ENCODE peak calls at places on chromosomes 2 and 18, in four cellular contexts. Y is endothelial cell of umbilical vein, X is HepG2, J is GM23248. I is an unnamed sample.

GRCh38 chr2:5849596-5849995 is 157.4 kb downstream of the SOX11 start:
- DNase-seq in J (no peak), Y (no peak), X (no peak), I (no peak)

GRCh38 chr2:181038796-181039195 is 58.4 kb downstream of the UBE2E3 start:
- DNase-seq in Y (no peak), J (peak; percentile 26), X (no peak), I (no peak)

GRCh38 chr2:7377861-7378569 is 460.8 kb downstream of the RNF144A start:
- DNase-seq in X (no peak), J (peak; percentile 3), Y (no peak), I (no peak)

GRCh38 chr2:102753563-102754159 is 8.2 kb upstream of the TMEM182 start:
- DNase-seq in X (peak; percentile 77), Y (peak; percentile 54), J (peak; percentile 55), I (peak; percentile 75)

GRCh38 chr18:63137999-63138448 is 181.5 kb downstream of the BCL2 start:
- DNase-seq in J (no peak), X (no peak), Y (peak; percentile 85), I (no peak)

GRCh38 chr2:218860950-218861381 is 1.4 kb downstream of the WNT6 start:
- DNase-seq in X (peak; percentile 78), Y (peak; percentile 22), J (no peak), I (peak; percentile 97)

GRCh38 chr2:234292205-234292954 is 204.5 kb downstream of the ARL4C start:
- DNase-seq in Y (peak; percentile 5), J (no peak), X (no peak), I (no peak)

GRCh38 chr2:199463708-199464613 is 6.2 kb upstream of the SATB2 start:
- DNase-seq in Y (no peak), J (peak; percentile 54), X (no peak), I (peak; percentile 35)

GRCh38 chr2:112880081-112880531 is 30.9 kb upstream of the IL37 start:
- DNase-seq in Y (no peak), J (peak; percentile 81), X (no peak), I (no peak)

GRCh38 chr2:97844311-97844859 is 131.0 kb downstream of the ZAP70 start:
- DNase-seq in J (no peak), X (no peak), Y (no peak), I (no peak)

GRCh38 chr18:50878345-50879301 is at the start of gene ME2:
- DNase-seq in X (peak; percentile 72), Y (peak; percentile 93), J (peak; percentile 96), I (peak; percentile 94)

GRCh38 chr2:98870516-98871158 is 65.4 kb downstream of the CRACDL start:
- DNase-seq in Y (no peak), X (no peak), J (no peak), I (no peak)

GRCh38 chr2:174117951-174118930 is 130.1 kb downstream of the OLA1 start:
- DNase-seq in Y (peak; percentile 64), J (peak; percentile 90), X (no peak), I (peak; percentile 77)

GRCh38 chr2:174108579-174108978 is 139.8 kb downstream of the OLA1 start:
- DNase-seq in Y (no peak), X (peak; percentile 70), J (no peak), I (no peak)

GRCh38 chr2:201194097-201194496 is 11.2 kb downstream of the CASP10 start:
- DNase-seq in Y (no peak), X (no peak), J (no peak), I (no peak)

GRCh38 chr2:20430461-20431302 is 16.2 kb upstream of the RHOB start:
- DNase-seq in Y (no peak), X (no peak), J (peak; percentile 75), I (no peak)

GRCh38 chr2:119464977-119465376 is 33.3 kb downstream of the TMEM37 start:
- DNase-seq in J (peak; percentile 9), X (no peak), Y (no peak), I (peak; percentile 25)

GRCh38 chr18:63083555-63083954 is 236.0 kb downstream of the BCL2 start:
- DNase-seq in Y (no peak), X (no peak), J (peak; percentile 42), I (no peak)

GRCh38 chr2:213015387-213016165 is 135.8 kb downstream of the IKZF2 start:
- DNase-seq in X (no peak), Y (no peak), J (no peak), I (no peak)

GRCh38 chr2:70087703-70088507 is 628 bp downstream of the PCBP1 start:
- DNase-seq in Y (peak; percentile 61), J (peak; percentile 83), X (peak; percentile 64), I (peak; percentile 40)

GRCh38 chr2:80035749-80036285 is 268.7 kb downstream of the LRRTM1 start:
- DNase-seq in J (no peak), X (no peak), Y (no peak), I (no peak)

GRCh38 chr2:239033801-239034560 is 186.1 kb downstream of the TWIST2 start:
- DNase-seq in Y (no peak), X (no peak), J (no peak), I (no peak)

GRCh38 chr18:31103423-31103822 is 1.2 kb upstream of the DSC2 start:
- DNase-seq in Y (no peak), J (no peak), X (no peak), I (no peak)

GRCh38 chr2:54321062-54321461 is 65.0 kb upstream of the TSPYL6 start:
- DNase-seq in X (no peak), J (no peak), Y (no peak), I (no peak)

GRCh38 chr2:10341193-10341592 is 38.5 kb downstream of the HPCAL1 start:
- DNase-seq in Y (no peak), J (no peak), X (no peak), I (no peak)

GRCh38 chr18:26621161-26622026 is 73.0 kb upstream of the KCTD1 start:
- DNase-seq in X (peak; percentile 21), J (peak; percentile 53), Y (peak; percentile 15), I (peak; percentile 25)

GRCh38 chr18:56479836-56480235 is 158.6 kb downstream of the TXNL1 start:
- DNase-seq in X (no peak), J (no peak), Y (no peak), I (no peak)

GRCh38 chr2:160225722-160226121 is 25.6 kb upstream of the ITGB6 start:
- DNase-seq in J (no peak), X (no peak), Y (no peak), I (no peak)

GRCh38 chr2:207683879-207684627 is 27.4 kb upstream of the CCNYL1 start:
- DNase-seq in Y (peak; percentile 65), J (peak; percentile 78), X (peak; percentile 84), I (no peak)

GRCh38 chr18:32674491-32674890 is 98.3 kb downstream of the KLHL14 start:
- DNase-seq in Y (peak; percentile 3), J (peak; percentile 19), X (peak; percentile 28), I (peak; percentile 34)

GRCh38 chr2:137168564-137168963 is 403.2 kb downstream of the THSD7B start:
- DNase-seq in Y (peak; percentile 1), J (peak; percentile 40), X (no peak), I (no peak)

GRCh38 chr2:99448556-99448955 is 41.3 kb downstream of the REV1 start:
- DNase-seq in Y (peak; percentile 81), X (no peak), J (peak; percentile 73), I (no peak)

GRCh38 chr2:239372835-239373234 is 28.0 kb downstream of the HDAC4 start:
- DNase-seq in J (no peak), Y (no peak), X (no peak), I (no peak)

GRCh38 chr2:101433465-101433864 is 41.4 kb downstream of the RFX8 start:
- DNase-seq in J (peak; percentile 11), Y (no peak), X (no peak), I (no peak)

GRCh38 chr2:127105656-127106456 is 1.1 kb downstream of the BIN1 start:
- DNase-seq in Y (peak; percentile 36), X (no peak), J (peak; percentile 57), I (peak; percentile 59)

GRCh38 chr18:58966704-58967103 is 102.0 kb downstream of the ZNF532 start:
- DNase-seq in Y (no peak), X (no peak), J (no peak), I (no peak)
- H3K27ac ChIP-seq in Y (no peak overlapping the region), X (no peak overlapping the region), J (no peak overlapping the region), I (peak overlapping the region; percentile 68)

GRCh38 chr2:42046819-42047487 is 868 bp upstream of the PKDCC start:
- DNase-seq in J (peak; percentile 23), X (peak; percentile 58), Y (peak; percentile 20), I (peak; percentile 87)
- TF ChIP-seq EZH2 in J (no peak), X (no peak), Y (no peak), I (no peak)

GRCh38 chr2:110166246-110166645 is 38.6 kb downstream of the NPHP1 start:
- DNase-seq in X (no peak), J (peak; percentile 57), Y (no peak), I (no peak)

GRCh38 chr2:110172506-110172905 is 32.3 kb downstream of the NPHP1 start:
- DNase-seq in X (no peak), J (no peak), Y (no peak), I (no peak)

GRCh38 chr2:110170102-110170501 is 34.7 kb downstream of the NPHP1 start:
- DNase-seq in J (no peak), Y (no peak), X (no peak), I (no peak)

GRCh38 chr2:110167326-110167955 is 37.4 kb downstream of the NPHP1 start:
- DNase-seq in Y (no peak), X (no peak), J (peak; percentile 20), I (peak; percentile 55)
- H3K27ac ChIP-seq in Y (no peak overlapping the region), X (no peak overlapping the region), J (no peak overlapping the region), I (no peak overlapping the region)

GRCh38 chr18:47263197-47263827 is 11.9 kb upstream of the SKOR2 start:
- DNase-seq in X (no peak), J (no peak), Y (no peak), I (no peak)

GRCh38 chr18:47262397-47263196 is 11.1 kb upstream of the SKOR2 start:
- DNase-seq in X (no peak), Y (no peak), J (no peak), I (no peak)

GRCh38 chr18:47260138-47260923 is 8.9 kb upstream of the SKOR2 start:
- DNase-seq in J (peak; percentile 61), Y (peak; percentile 25), X (peak; percentile 5), I (peak; percentile 68)

GRCh38 chr18:47260924-47261701 is 9.7 kb upstream of the SKOR2 start:
- DNase-seq in X (no peak), J (no peak), Y (no peak), I (no peak)

DNA sequence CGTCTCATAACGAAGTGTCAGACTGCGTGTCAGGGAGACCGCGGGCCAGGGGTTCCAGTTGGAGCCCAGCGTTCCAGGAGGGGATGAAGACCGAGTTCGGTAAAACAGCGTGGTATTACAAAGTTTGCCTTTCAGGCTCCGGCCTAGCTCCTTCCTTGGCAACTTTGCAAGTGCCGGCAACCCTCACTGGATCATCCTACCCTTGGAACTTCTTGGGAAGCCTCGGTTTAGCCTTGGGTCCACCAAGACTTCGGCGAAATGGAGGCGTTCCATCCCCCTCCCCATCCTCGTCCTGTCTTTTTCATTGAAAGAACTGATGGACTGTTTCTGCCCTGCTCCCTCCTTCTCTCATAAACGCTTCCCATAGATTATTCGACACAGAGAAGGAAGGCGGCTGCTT is 10.4 kb upstream of the SKOR2 start:
- DNase-seq in Y (no peak), J (no peak), X (no peak), I (no peak)
- TF ChIP-seq EZH2 in Y (no peak), J (peak; percentile 24), X (no peak), I (no peak)

DNA sequence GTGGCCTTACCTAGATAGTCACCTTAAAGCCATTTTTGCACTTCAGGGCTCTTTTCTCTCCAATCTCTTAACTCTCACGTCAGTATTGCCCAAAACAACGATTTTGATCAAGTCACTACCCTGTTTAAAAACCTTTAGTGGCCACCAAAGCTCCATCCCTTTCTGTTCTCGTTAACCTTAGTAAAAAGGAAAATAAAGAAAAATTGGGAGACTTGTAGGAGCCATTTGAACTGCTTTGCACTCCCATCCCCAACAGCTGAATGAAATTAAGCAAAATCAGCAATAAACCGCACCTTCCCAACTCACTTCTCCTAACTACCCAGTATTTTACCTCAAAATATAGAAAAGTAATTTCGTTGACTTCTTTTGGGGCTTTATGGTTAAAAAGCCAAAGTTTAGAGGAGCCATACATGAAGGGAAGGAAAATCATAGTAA is 686 bp upstream of the ARL5A start:
- DNase-seq in J (no peak), X (no peak), Y (no peak), I (no peak)
- H3K27ac ChIP-seq in J (peak overlapping the region; percentile 20), X (peak overlapping the region; percentile 77), Y (peak overlapping the region; percentile 89), I (peak overlapping the region; percentile 94)

I was measured in A673.